ENCODE peak calls at places on chromosomes 4 and X, in six cellular contexts. Y, H, T, G, F and Q are unnamed samples.

GRCh38 chr4:94551616-94552564 is 100.1 kb downstream of the PDLIM5 start:
- DNase-seq in Y (no peak), H (no peak), T (no peak), G (no peak), F (no peak), Q (no peak)

GRCh38 chrX:125420809-125421208 is 101.1 kb downstream of the TEX13C start:
- DNase-seq in Y (no peak), H (no peak), T (no peak), G (no peak), F (no peak), Q (no peak)

GRCh38 chr4:182318256-182318655 is 75.1 kb downstream of the TENM3 start:
- DNase-seq in Y (no peak), H (no peak), T (no peak), G (no peak), F (no peak), Q (no peak)

GRCh38 chr4:81930506-81931238 is 443.1 kb downstream of the HNRNPD start:
- DNase-seq in Y (no peak), H (no peak), T (no peak), G (no peak), F (no peak), Q (no peak)

GRCh38 chr4:143396695-143397094 is 60.0 kb downstream of the GAB1 start:
- DNase-seq in Y (no peak), H (no peak), T (no peak), G (no peak), F (no peak), Q (no peak)

GRCh38 chrX:1244164-1245076 is 24.2 kb upstream of the CSF2RA start:
- DNase-seq in Y (no peak), H (no peak), T (no peak), G (no peak), F (no peak), Q (no peak)

GRCh38 chr4:52621567-52621966 is 37.5 kb downstream of the USP46 start:
- DNase-seq in Y (no peak), H (no peak), T (no peak), G (no peak), F (no peak), Q (no peak)

GRCh38 chrX:40202456-40202855 is 104.7 kb upstream of the BCOR start:
- DNase-seq in Y (no peak), H (no peak), T (peak; percentile 9), G (no peak), F (no peak), Q (no peak)

GRCh38 chrX:11791537-11791936 is 33.5 kb downstream of the MSL3 start:
- DNase-seq in Y (no peak), H (no peak), T (no peak), G (no peak), F (no peak), Q (no peak)

GRCh38 chr4:59409647-59410046 is 1790.5 kb upstream of the ADGRL3 start:
- DNase-seq in Y (no peak), H (no peak), T (no peak), G (no peak), F (no peak), Q (no peak)

GRCh38 chr4:123017636-123018390 is 95.4 kb upstream of the NUDT6 start:
- DNase-seq in Y (no peak), H (no peak), T (no peak), G (no peak), F (no peak), Q (no peak)

GRCh38 chrX:71935542-71935941 is 24.9 kb downstream of the NHSL2 start:
- DNase-seq in Y (no peak), H (no peak), T (no peak), G (no peak), F (no peak), Q (no peak)

GRCh38 chrX:24257011-24257410 is 56.9 kb downstream of the SUPT20HL2 start:
- DNase-seq in Y (no peak), H (no peak), T (no peak), G (no peak), F (no peak), Q (no peak)

GRCh38 chr4:2482693-2483092 is 13.8 kb downstream of the RNF4 start:
- DNase-seq in Y (no peak), H (no peak), T (no peak), G (no peak), F (peak; percentile 58), Q (no peak)

GRCh38 chr4:152478456-152479237 is 57.2 kb downstream of the FBXW7 start:
- DNase-seq in Y (no peak), H (no peak), T (no peak), G (no peak), F (no peak), Q (no peak)